ENCODE peak calls at places on chromosomes 5 and 9, in four cellular contexts. One of them, this sample, is unnamed.

GRCh38 chr5:171201285-171201684 is 107.8 kb upstream of the TLX3 start:
- DNase-seq in fibroblast of pulmonary artery: no peak
- DNase-seq in PC-3: no peak
- DNase-seq in AG04450: no peak
- DNase-seq in this sample: peak; percentile 18

GRCh38 chr5:56900395-56900794 is 9.0 kb upstream of the SETD9 start:
- DNase-seq in fibroblast of pulmonary artery: peak; percentile 48
- DNase-seq in PC-3: peak; percentile 2
- DNase-seq in AG04450: no peak
- DNase-seq in this sample: no peak

GRCh38 chr9:114995681-114996221 is 65.4 kb upstream of the TNFSF8 start:
- DNase-seq in fibroblast of pulmonary artery: no peak
- DNase-seq in PC-3: no peak
- DNase-seq in AG04450: no peak
- DNase-seq in this sample: no peak

GRCh38 chr5:109412981-109413402 is 3.2 kb upstream of the PJA2 start:
- DNase-seq in fibroblast of pulmonary artery: no peak
- DNase-seq in PC-3: no peak
- DNase-seq in AG04450: no peak
- DNase-seq in this sample: no peak

GRCh38 chr5:156174225-156174624 is 152.7 kb upstream of the SGCD start:
- DNase-seq in fibroblast of pulmonary artery: no peak
- DNase-seq in PC-3: no peak
- DNase-seq in AG04450: no peak
- DNase-seq in this sample: no peak

GRCh38 chr5:64958757-64959391 is 190.1 kb downstream of the CWC27 start:
- DNase-seq in fibroblast of pulmonary artery: peak; percentile 72
- DNase-seq in PC-3: peak; percentile 49
- DNase-seq in AG04450: peak; percentile 13
- DNase-seq in this sample: no peak

GRCh38 chr5:56246769-56247168 is 13.6 kb upstream of the ANKRD55 start:
- DNase-seq in fibroblast of pulmonary artery: no peak
- DNase-seq in PC-3: no peak
- DNase-seq in AG04450: no peak
- DNase-seq in this sample: no peak

GRCh38 chr5:38207343-38207742 is 51.0 kb upstream of the EGFLAM start:
- DNase-seq in fibroblast of pulmonary artery: no peak
- DNase-seq in PC-3: peak; percentile 32
- DNase-seq in AG04450: no peak
- DNase-seq in this sample: no peak

GRCh38 chr5:1118231-1118698 is 6.4 kb upstream of the SLC12A7 start:
- DNase-seq in fibroblast of pulmonary artery: peak; percentile 52
- DNase-seq in PC-3: peak; percentile 49
- DNase-seq in AG04450: no peak
- DNase-seq in this sample: no peak

GRCh38 chr5:132253008-132253441 is 4.5 kb upstream of the PDLIM4 start:
- DNase-seq in fibroblast of pulmonary artery: no peak
- DNase-seq in PC-3: no peak
- DNase-seq in AG04450: no peak
- DNase-seq in this sample: peak; percentile 6

GRCh38 chr5:108212775-108213346 is 169.0 kb downstream of the FBXL17 start:
- DNase-seq in fibroblast of pulmonary artery: peak; percentile 10
- DNase-seq in PC-3: peak; percentile 75
- DNase-seq in AG04450: peak; percentile 26
- DNase-seq in this sample: peak; percentile 27

GRCh38 chr5:169154660-169155059 is 146.3 kb downstream of the SLIT3 start:
- DNase-seq in fibroblast of pulmonary artery: no peak
- DNase-seq in PC-3: no peak
- DNase-seq in AG04450: no peak
- DNase-seq in this sample: no peak

GRCh38 chr9:123085916-123086315 is 52.4 kb downstream of the GPR21 start:
- DNase-seq in fibroblast of pulmonary artery: no peak
- DNase-seq in PC-3: no peak
- DNase-seq in AG04450: no peak
- DNase-seq in this sample: no peak

GRCh38 chr9:36803951-36804350 is 230.1 kb downstream of the PAX5 start:
- DNase-seq in fibroblast of pulmonary artery: no peak
- DNase-seq in PC-3: no peak
- DNase-seq in AG04450: no peak
- DNase-seq in this sample: no peak

GRCh38 chr9:99235874-99236627 is 14.0 kb downstream of the SEC61B start:
- DNase-seq in fibroblast of pulmonary artery: no peak
- DNase-seq in PC-3: no peak
- DNase-seq in AG04450: no peak
- DNase-seq in this sample: no peak

GRCh38 chr5:140674211-140674610 is 835 bp upstream of the DND1 start:
- DNase-seq in fibroblast of pulmonary artery: no peak
- DNase-seq in PC-3: no peak
- DNase-seq in AG04450: no peak
- DNase-seq in this sample: no peak

GRCh38 chr9:135949666-135950134 is 11.5 kb downstream of the UBAC1 start:
- DNase-seq in fibroblast of pulmonary artery: no peak
- DNase-seq in PC-3: no peak
- DNase-seq in AG04450: no peak
- DNase-seq in this sample: no peak
- H3K4me3 ChIP-seq in fibroblast of pulmonary artery: no peak overlapping the region
- H3K4me3 ChIP-seq in PC-3: no peak overlapping the region
- H3K4me3 ChIP-seq in AG04450: no peak overlapping the region
- H3K4me3 ChIP-seq in this sample: no peak overlapping the region

GRCh38 chr5:180799194-180799593 is 3.4 kb downstream of the MGAT1 start:
- DNase-seq in fibroblast of pulmonary artery: no peak
- DNase-seq in PC-3: peak; percentile 49
- DNase-seq in AG04450: no peak
- DNase-seq in this sample: peak; percentile 57
- TF ChIP-seq CTCF in fibroblast of pulmonary artery: peak; percentile 20
- TF ChIP-seq CTCF in PC-3: peak; percentile 65
- TF ChIP-seq CTCF in AG04450: peak; percentile 29
- TF ChIP-seq CTCF in this sample: peak; percentile 65

GRCh38 chr5:173781432-173781825 is 106.7 kb upstream of the CPEB4 start:
- DNase-seq in fibroblast of pulmonary artery: peak; percentile 69
- DNase-seq in PC-3: peak; percentile 54
- DNase-seq in AG04450: peak; percentile 23
- DNase-seq in this sample: no peak
- H3K4me3 ChIP-seq in fibroblast of pulmonary artery: no peak overlapping the region
- H3K4me3 ChIP-seq in PC-3: peak overlapping the region; percentile 3
- H3K4me3 ChIP-seq in AG04450: no peak overlapping the region
- H3K4me3 ChIP-seq in this sample: no peak overlapping the region

DNA sequence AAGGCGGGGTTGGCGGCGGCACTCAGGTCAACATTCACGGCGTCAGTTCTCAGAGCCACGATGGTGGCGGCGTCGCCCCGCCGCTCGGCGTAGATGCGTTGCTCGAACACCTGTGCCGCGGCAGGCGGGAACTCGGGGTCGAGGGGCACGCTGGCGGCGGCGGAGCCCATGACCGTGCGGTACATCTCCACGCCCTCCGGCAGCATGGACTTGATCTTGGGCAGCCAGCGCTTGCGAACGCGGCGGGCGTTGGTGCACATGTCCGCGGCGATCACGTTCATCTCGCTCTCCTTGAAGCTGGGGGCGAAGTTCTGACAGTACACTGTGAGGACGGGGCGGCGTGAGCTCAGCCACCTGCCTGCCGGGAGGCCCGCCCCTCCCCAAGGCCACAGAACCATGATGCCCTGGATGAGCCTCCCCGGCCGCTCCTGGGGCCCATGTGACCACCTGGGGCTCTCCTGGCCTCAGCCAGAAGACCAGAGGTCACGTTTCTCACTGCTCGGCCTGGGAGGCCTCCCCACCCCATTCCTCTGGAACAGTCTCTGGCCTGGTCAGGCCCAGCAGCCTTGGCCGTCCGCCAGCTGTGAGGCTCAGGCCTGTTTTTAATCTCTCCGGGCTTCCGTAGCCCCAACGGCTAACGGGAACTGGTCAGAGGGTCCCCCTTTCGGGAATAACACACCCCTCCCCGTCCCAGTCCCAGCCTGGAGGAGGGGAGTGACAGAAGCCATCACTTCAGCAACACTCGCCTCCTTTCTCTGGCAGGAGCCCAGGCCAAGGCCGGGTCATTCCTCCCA is 50.7 kb upstream of the UBAC1 start:
- DNase-seq in fibroblast of pulmonary artery: peak; percentile 88
- DNase-seq in PC-3: no peak
- DNase-seq in AG04450: no peak
- DNase-seq in this sample: no peak
- TF ChIP-seq CTCF in fibroblast of pulmonary artery: no peak
- TF ChIP-seq CTCF in PC-3: no peak
- TF ChIP-seq CTCF in AG04450: no peak
- TF ChIP-seq CTCF in this sample: no peak

DNA sequence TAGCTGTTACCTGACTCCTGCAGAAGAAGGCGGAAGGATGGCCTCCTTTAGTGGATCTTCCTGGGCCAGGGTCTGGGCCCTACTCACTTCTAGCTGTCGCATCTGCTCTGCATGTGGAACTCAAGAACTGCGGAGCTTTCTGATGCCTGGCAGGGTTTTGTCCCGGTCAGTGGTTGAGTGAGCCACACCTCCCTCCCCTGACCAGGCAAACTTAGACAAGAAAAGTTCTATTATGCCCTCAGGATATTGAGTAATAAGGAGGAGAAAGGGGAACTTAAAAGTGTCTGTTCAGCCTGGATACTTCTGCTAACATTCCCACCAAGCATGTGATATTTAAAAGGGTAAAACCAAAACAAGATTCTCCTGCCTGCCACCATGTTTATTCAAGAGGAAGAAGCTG is at the start of gene FYB1:
- DNase-seq in fibroblast of pulmonary artery: peak; percentile 47
- DNase-seq in PC-3: peak; percentile 94
- DNase-seq in AG04450: no peak
- DNase-seq in this sample: no peak
- H3K4me3 ChIP-seq in fibroblast of pulmonary artery: no peak within 1 kb of the TSS
- H3K4me3 ChIP-seq in PC-3: peak within 1 kb of the TSS; percentile 20
- H3K4me3 ChIP-seq in AG04450: no peak within 1 kb of the TSS
- H3K4me3 ChIP-seq in this sample: no peak within 1 kb of the TSS